ENCODE peak calls at places on chromosomes 3 and 15, in eight cellular contexts. One of them, this sample, is unnamed.

GRCh38 chr3:73143821-73144237 is 82.4 kb downstream of the EBLN2 start:
- DNase-seq in HCT116: no peak
- DNase-seq in HepG2: no peak
- DNase-seq in K562: peak
- DNase-seq in GM23338: no peak
- DNase-seq in GM12878: no peak
- DNase-seq in H1: no peak
- DNase-seq in endothelial cell of umbilical vein: no peak
- DNase-seq in this sample: peak

GRCh38 chr3:110126065-110126464 is 788.7 kb upstream of the DPPA4 start:
- DNase-seq in HCT116: no peak
- DNase-seq in HepG2: no peak
- DNase-seq in K562: no peak
- DNase-seq in GM23338: no peak
- DNase-seq in GM12878: no peak
- DNase-seq in H1: no peak
- DNase-seq in endothelial cell of umbilical vein: no peak
- DNase-seq in this sample: no peak

GRCh38 chr3:53842436-53843194 is 3.6 kb downstream of the CHDH start:
- DNase-seq in HCT116: peak
- DNase-seq in HepG2: peak
- DNase-seq in K562: no peak
- DNase-seq in GM23338: peak
- DNase-seq in GM12878: no peak
- DNase-seq in H1: peak
- DNase-seq in endothelial cell of umbilical vein: no peak
- DNase-seq in this sample: no peak

GRCh38 chr3:901953-902778 is 190.7 kb upstream of the CNTN6 start:
- DNase-seq in HCT116: no peak
- DNase-seq in HepG2: no peak
- DNase-seq in K562: peak
- DNase-seq in GM23338: peak
- DNase-seq in GM12878: no peak
- DNase-seq in H1: no peak
- DNase-seq in endothelial cell of umbilical vein: peak
- DNase-seq in this sample: no peak

GRCh38 chr3:64552160-64552559 is 135.6 kb downstream of the ADAMTS9 start:
- DNase-seq in HCT116: no peak
- DNase-seq in HepG2: peak
- DNase-seq in K562: no peak
- DNase-seq in GM23338: no peak
- DNase-seq in GM12878: no peak
- DNase-seq in H1: no peak
- DNase-seq in endothelial cell of umbilical vein: no peak
- DNase-seq in this sample: no peak

GRCh38 chr3:100045696-100046095 is 68.6 kb downstream of the FILIP1L start:
- DNase-seq in HCT116: no peak
- DNase-seq in HepG2: no peak
- DNase-seq in K562: peak
- DNase-seq in GM23338: peak
- DNase-seq in GM12878: no peak
- DNase-seq in H1: no peak
- DNase-seq in endothelial cell of umbilical vein: no peak
- DNase-seq in this sample: no peak

GRCh38 chr3:154708554-154708953 is 278.6 kb upstream of the GPR149 start:
- DNase-seq in HCT116: no peak
- DNase-seq in HepG2: no peak
- DNase-seq in K562: no peak
- DNase-seq in GM23338: no peak
- DNase-seq in GM12878: no peak
- DNase-seq in H1: no peak
- DNase-seq in endothelial cell of umbilical vein: no peak
- DNase-seq in this sample: no peak

GRCh38 chr3:152909180-152909883 is 74.4 kb downstream of the P2RY1 start:
- DNase-seq in HCT116: no peak
- DNase-seq in HepG2: no peak
- DNase-seq in K562: no peak
- DNase-seq in GM23338: no peak
- DNase-seq in GM12878: no peak
- DNase-seq in H1: no peak
- DNase-seq in endothelial cell of umbilical vein: peak
- DNase-seq in this sample: no peak

GRCh38 chr3:190575441-190576190 is 61.7 kb downstream of the IL1RAP start:
- DNase-seq in HCT116: no peak
- DNase-seq in HepG2: no peak
- DNase-seq in K562: no peak
- DNase-seq in GM23338: no peak
- DNase-seq in GM12878: no peak
- DNase-seq in H1: no peak
- DNase-seq in endothelial cell of umbilical vein: no peak
- DNase-seq in this sample: no peak

GRCh38 chr3:101567528-101568317 is 6.1 kb downstream of the TRMT10C start:
- DNase-seq in HCT116: no peak
- DNase-seq in HepG2: no peak
- DNase-seq in K562: peak
- DNase-seq in GM23338: no peak
- DNase-seq in GM12878: no peak
- DNase-seq in H1: no peak
- DNase-seq in endothelial cell of umbilical vein: no peak
- DNase-seq in this sample: no peak

GRCh38 chr3:122941233-122942206 is 86.0 kb downstream of the SEMA5B start:
- DNase-seq in HCT116: no peak
- DNase-seq in HepG2: no peak
- DNase-seq in K562: peak
- DNase-seq in GM23338: no peak
- DNase-seq in GM12878: no peak
- DNase-seq in H1: no peak
- DNase-seq in endothelial cell of umbilical vein: no peak
- DNase-seq in this sample: no peak

GRCh38 chr3:14791343-14791945 is 27.3 kb upstream of the FGD5 start:
- DNase-seq in HCT116: peak
- DNase-seq in HepG2: peak
- DNase-seq in K562: peak
- DNase-seq in GM23338: peak
- DNase-seq in GM12878: no peak
- DNase-seq in H1: peak
- DNase-seq in endothelial cell of umbilical vein: peak
- DNase-seq in this sample: no peak

GRCh38 chr15:80203361-80203885 is 48.6 kb downstream of the CTXND1 start:
- DNase-seq in HCT116: no peak
- DNase-seq in HepG2: no peak
- DNase-seq in K562: no peak
- DNase-seq in GM23338: peak
- DNase-seq in GM12878: no peak
- DNase-seq in H1: no peak
- DNase-seq in endothelial cell of umbilical vein: no peak
- DNase-seq in this sample: no peak

GRCh38 chr15:71146597-71146996 is 31.3 kb downstream of the THSD4 start:
- DNase-seq in HCT116: no peak
- DNase-seq in HepG2: no peak
- DNase-seq in K562: no peak
- DNase-seq in GM23338: no peak
- DNase-seq in GM12878: no peak
- DNase-seq in H1: no peak
- DNase-seq in endothelial cell of umbilical vein: no peak
- DNase-seq in this sample: no peak

GRCh38 chr15:88805031-88805780 is 2.0 kb downstream of the ACAN start:
- DNase-seq in HCT116: no peak
- DNase-seq in HepG2: no peak
- DNase-seq in K562: no peak
- DNase-seq in GM23338: no peak
- DNase-seq in GM12878: no peak
- DNase-seq in H1: no peak
- DNase-seq in endothelial cell of umbilical vein: no peak
- DNase-seq in this sample: no peak

GRCh38 chr3:63508305-63508704 is 144.2 kb upstream of the SNTN start:
- DNase-seq in HCT116: no peak
- DNase-seq in HepG2: no peak
- DNase-seq in K562: peak
- DNase-seq in GM23338: no peak
- DNase-seq in GM12878: no peak
- DNase-seq in H1: no peak
- DNase-seq in endothelial cell of umbilical vein: no peak
- DNase-seq in this sample: no peak

GRCh38 chr3:194225988-194226663 is 90.2 kb downstream of the HES1 start:
- DNase-seq in HCT116: no peak
- DNase-seq in HepG2: no peak
- DNase-seq in K562: no peak
- DNase-seq in GM23338: no peak
- DNase-seq in GM12878: no peak
- DNase-seq in H1: no peak
- DNase-seq in endothelial cell of umbilical vein: no peak
- DNase-seq in this sample: no peak

GRCh38 chr3:42683875-42684593 is 1.3 kb upstream of the KLHL40 start:
- DNase-seq in HCT116: peak
- DNase-seq in HepG2: peak
- DNase-seq in K562: peak
- DNase-seq in GM23338: peak
- DNase-seq in GM12878: no peak
- DNase-seq in H1: no peak
- DNase-seq in endothelial cell of umbilical vein: peak
- DNase-seq in this sample: no peak

GRCh38 chr3:156211583-156211982 is 91.2 kb downstream of the KCNAB1 start:
- DNase-seq in HCT116: no peak
- DNase-seq in HepG2: no peak
- DNase-seq in K562: no peak
- DNase-seq in GM23338: no peak
- DNase-seq in GM12878: no peak
- DNase-seq in H1: no peak
- DNase-seq in endothelial cell of umbilical vein: peak
- DNase-seq in this sample: no peak

GRCh38 chr15:74615313-74616019 is at the start of gene CLK3:
- DNase-seq in HCT116: peak
- DNase-seq in HepG2: peak
- DNase-seq in K562: peak
- DNase-seq in GM23338: peak
- DNase-seq in GM12878: peak
- DNase-seq in H1: peak
- DNase-seq in endothelial cell of umbilical vein: peak
- DNase-seq in this sample: peak
- TF ChIP-seq POLR2AphosphoS5 in HCT116: peak
- TF ChIP-seq POLR2AphosphoS5 in HepG2: no peak
- TF ChIP-seq POLR2AphosphoS5 in K562: peak
- TF ChIP-seq POLR2AphosphoS5 in GM23338: peak
- TF ChIP-seq POLR2AphosphoS5 in GM12878: peak
- TF ChIP-seq POLR2AphosphoS5 in H1: peak
- TF ChIP-seq POLR2AphosphoS5 in endothelial cell of umbilical vein: peak
- TF ChIP-seq POLR2AphosphoS5 in this sample: peak

GRCh38 chr3:105369501-105370371 is 3.0 kb downstream of the ALCAM start:
- DNase-seq in HCT116: no peak
- DNase-seq in HepG2: peak
- DNase-seq in K562: no peak
- DNase-seq in GM23338: peak
- DNase-seq in GM12878: peak
- DNase-seq in H1: peak
- DNase-seq in endothelial cell of umbilical vein: peak
- DNase-seq in this sample: peak
- H3K27ac ChIP-seq in HCT116: peak
- H3K27ac ChIP-seq in HepG2: peak
- H3K27ac ChIP-seq in K562: no peak
- H3K27ac ChIP-seq in GM23338: no peak
- H3K27ac ChIP-seq in GM12878: peak
- H3K27ac ChIP-seq in H1: no peak
- H3K27ac ChIP-seq in endothelial cell of umbilical vein: peak
- H3K27ac ChIP-seq in this sample: peak

GRCh38 chr15:28105224-28105791 is 6.2 kb upstream of the OCA2 start:
- DNase-seq in HCT116: no peak
- DNase-seq in HepG2: no peak
- DNase-seq in K562: no peak
- DNase-seq in GM23338: no peak
- DNase-seq in GM12878: no peak
- DNase-seq in H1: no peak
- DNase-seq in endothelial cell of umbilical vein: no peak
- DNase-seq in this sample: no peak

GRCh38 chr15:28107111-28107893 is 8.2 kb upstream of the OCA2 start:
- DNase-seq in HCT116: no peak
- DNase-seq in HepG2: no peak
- DNase-seq in K562: no peak
- DNase-seq in GM23338: peak
- DNase-seq in GM12878: no peak
- DNase-seq in H1: peak
- DNase-seq in endothelial cell of umbilical vein: peak
- DNase-seq in this sample: no peak

GRCh38 chr15:28107894-28108255 is 8.8 kb upstream of the OCA2 start:
- DNase-seq in HCT116: no peak
- DNase-seq in HepG2: no peak
- DNase-seq in K562: no peak
- DNase-seq in GM23338: no peak
- DNase-seq in GM12878: no peak
- DNase-seq in H1: no peak
- DNase-seq in endothelial cell of umbilical vein: peak
- DNase-seq in this sample: no peak

GRCh38 chr15:28105793-28106192 is 6.7 kb upstream of the OCA2 start:
- DNase-seq in HCT116: no peak
- DNase-seq in HepG2: no peak
- DNase-seq in K562: no peak
- DNase-seq in GM23338: no peak
- DNase-seq in GM12878: no peak
- DNase-seq in H1: no peak
- DNase-seq in endothelial cell of umbilical vein: no peak
- DNase-seq in this sample: no peak

DNA sequence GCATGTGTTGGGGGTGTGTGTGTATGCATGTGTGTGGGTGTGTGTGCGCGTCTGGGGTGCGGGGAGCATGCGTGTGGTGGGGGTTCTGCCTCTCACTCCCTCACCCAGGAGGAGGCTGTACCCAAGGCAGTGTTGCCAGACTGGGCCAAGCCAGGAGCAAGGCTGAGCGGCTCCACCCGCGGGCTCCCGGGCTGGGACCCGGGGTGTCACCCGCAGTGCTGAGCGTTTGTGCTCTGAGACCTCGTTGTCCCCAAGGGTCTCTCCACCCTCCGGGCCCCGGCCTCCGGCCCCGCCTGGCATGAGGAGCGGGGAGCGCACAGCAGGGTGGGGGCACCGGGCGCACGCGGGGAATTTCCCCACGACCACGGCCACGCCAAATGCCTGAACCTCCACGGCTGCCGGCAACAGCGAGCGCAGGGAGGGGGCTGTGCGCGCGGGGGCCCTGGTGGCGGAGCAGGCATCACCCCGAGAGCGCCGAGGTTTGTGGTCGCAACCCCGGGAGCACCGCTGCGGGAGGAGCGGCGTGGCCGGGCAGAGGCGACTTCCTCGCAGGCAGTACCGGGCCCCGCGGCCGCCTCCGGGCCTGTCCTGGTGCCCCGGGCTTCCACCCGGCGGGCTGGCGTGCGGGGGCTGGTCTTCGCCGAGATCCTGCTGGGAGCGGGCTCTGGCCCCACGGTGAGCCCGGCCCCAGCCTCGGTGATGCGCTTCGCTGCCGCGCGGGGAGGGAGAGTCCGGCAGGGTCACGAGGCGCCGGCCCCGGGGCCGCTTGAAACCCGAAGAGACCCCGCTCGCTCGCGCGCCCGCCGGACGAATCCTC is 7.4 kb upstream of the OCA2 start:
- DNase-seq in HCT116: no peak
- DNase-seq in HepG2: no peak
- DNase-seq in K562: no peak
- DNase-seq in GM23338: peak
- DNase-seq in GM12878: no peak
- DNase-seq in H1: no peak
- DNase-seq in endothelial cell of umbilical vein: no peak
- DNase-seq in this sample: no peak
- TF ChIP-seq EZH2 in HCT116: no peak
- TF ChIP-seq EZH2 in HepG2: no peak
- TF ChIP-seq EZH2 in K562: no peak
- TF ChIP-seq EZH2 in GM23338: no peak
- TF ChIP-seq EZH2 in GM12878: no peak
- TF ChIP-seq EZH2 in H1: no peak
- TF ChIP-seq EZH2 in endothelial cell of umbilical vein: no peak
- TF ChIP-seq EZH2 in this sample: no peak

GRCh38 chr3:189276481-189277190 is 104.9 kb downstream of the TPRG1 start:
- DNase-seq in HCT116: no peak
- DNase-seq in HepG2: no peak
- DNase-seq in K562: no peak
- DNase-seq in GM23338: no peak
- DNase-seq in GM12878: no peak
- DNase-seq in H1: no peak
- DNase-seq in endothelial cell of umbilical vein: no peak
- DNase-seq in this sample: peak
- TF ChIP-seq POLR2AphosphoS5 in HCT116: no peak
- TF ChIP-seq POLR2AphosphoS5 in HepG2: no peak
- TF ChIP-seq POLR2AphosphoS5 in K562: no peak
- TF ChIP-seq POLR2AphosphoS5 in GM23338: no peak
- TF ChIP-seq POLR2AphosphoS5 in GM12878: no peak
- TF ChIP-seq POLR2AphosphoS5 in H1: no peak
- TF ChIP-seq POLR2AphosphoS5 in endothelial cell of umbilical vein: no peak
- TF ChIP-seq POLR2AphosphoS5 in this sample: no peak

This sample was measured in SK-N-MC.